ENCODE peak calls at places on chromosomes 5 and 9, in five cellular contexts. I is activated CD4-positive, alpha-beta T cell treated with anti-CD3 and anti-CD28 coated beads, Interleukin-2, amount 50 U/mL, for 1 hour; V is stimulated activated CD8-positive, alpha-beta memory T cell treated with anti-CD3 and anti-CD28 coated beads, Interleukin-4, amount 100 ng/mL, for 48 hours; Q is AG04450; T is tibial nerve. B is an unnamed sample.

GRCh38 chr5:42636425-42636824 is 120.2 kb upstream of the CCDC152 start:
- DNase-seq in T (no peak), I (no peak), V (no peak), Q (no peak), B (no peak)

GRCh38 chr5:172002840-172003512 is 3.5 kb downstream of the FBXW11 start:
- DNase-seq in T (no peak), I (no peak), Q (no peak), V (no peak), B (no peak)

GRCh38 chr5:175700991-175701390 is 43.1 kb downstream of the HRH2 start:
- DNase-seq in V (no peak), I (no peak), T (no peak), Q (no peak), B (no peak)

GRCh38 chr5:87243161-87243877 is 24.4 kb upstream of the RASA1 start:
- DNase-seq in Q (peak), V (no peak), T (no peak), I (no peak), B (no peak)

GRCh38 chr9:22244141-22245011 is 202.2 kb upstream of the DMRTA1 start:
- DNase-seq in V (peak), I (peak), T (no peak), Q (no peak), B (no peak)

GRCh38 chr9:38311382-38312270 is 80.9 kb upstream of the ALDH1B1 start:
- DNase-seq in V (no peak), Q (no peak), T (no peak), I (no peak), B (no peak)

GRCh38 chr9:72464819-72465218 is 56.6 kb upstream of the TMC1 start:
- DNase-seq in V (no peak), Q (no peak), T (no peak), I (no peak), B (no peak)

GRCh38 chr9:137173795-137174664 is 2.2 kb upstream of the TMEM210 start:
- DNase-seq in Q (no peak), I (no peak), V (no peak), T (no peak), B (no peak)

GRCh38 chr5:14143843-14144585 is 872 bp downstream of the TRIO start:
- DNase-seq in V (peak), T (no peak), Q (no peak), I (no peak), B (peak)

GRCh38 chr9:20658677-20659473 is 25.2 kb upstream of the FOCAD start:
- DNase-seq in I (no peak), T (no peak), V (no peak), Q (no peak), B (no peak)

GRCh38 chr9:126524353-126525077 is 89.2 kb upstream of the LMX1B start:
- DNase-seq in Q (no peak), I (no peak), V (no peak), T (no peak), B (no peak)

GRCh38 chr9:136847827-136848392 is 1.3 kb upstream of the PHPT1 start:
- DNase-seq in T (peak), Q (peak), V (peak), I (peak), B (peak)

GRCh38 chr9:128499920-128500319 is 4.6 kb upstream of the GLE1 start:
- DNase-seq in V (no peak), T (no peak), Q (no peak), I (no peak), B (no peak)

GRCh38 chr5:112594060-112594850 is 143.4 kb upstream of the APC start:
- DNase-seq in Q (no peak), I (no peak), V (no peak), T (no peak), B (no peak)

GRCh38 chr5:133303298-133303697 is 251.5 kb downstream of the HSPA4 start:
- DNase-seq in T (no peak), Q (no peak), V (no peak), I (no peak), B (no peak)

GRCh38 chr9:72586388-72587160 is 65.2 kb downstream of the TMC1 start:
- DNase-seq in Q (peak), T (no peak), I (peak), V (no peak), B (peak)

GRCh38 chr5:141412853-141413539 is at the start of gene PCDHGA10:
- DNase-seq in Q (no peak), V (peak), T (no peak), I (peak), B (no peak)

GRCh38 chr9:91039125-91039834 is 237.7 kb downstream of the SYK start:
- DNase-seq in T (no peak), V (no peak), Q (no peak), I (no peak), B (no peak)

GRCh38 chr5:67257500-67257899 is 60.9 kb upstream of the CD180 start:
- DNase-seq in I (no peak), Q (no peak), T (no peak), V (no peak), B (no peak)

GRCh38 chr5:2217219-2217618 is 334.5 kb upstream of the IRX4 start:
- DNase-seq in Q (no peak), T (no peak), I (no peak), V (no peak), B (no peak)

GRCh38 chr5:172959824-172960799 is 888 bp downstream of the RPL26L1 start:
- DNase-seq in Q (no peak), T (no peak), V (no peak), I (no peak), B (no peak)

GRCh38 chr9:136645903-136646754 is 16.6 kb upstream of the EGFL7 start:
- DNase-seq in Q (no peak), V (no peak), T (no peak), I (no peak), B (peak)